ENCODE peak calls at places on chromosome 17, in nine cellular contexts. Y is cardiac fibroblast; M is esophagus squamous epithelium; V is activated CD8-positive, alpha-beta T cell treated with anti-CD3 and anti-CD28 coated beads for 36 hours; F is PC-9; E is MCF 10A; N is mucosa of descending colon; A is cardiac muscle cell; H is H9. C is an unnamed sample.
A peak's percentile ranks its signal among the peaks of the same experiment; 100 is the strongest.

GRCh38 chr17:51119415-51120356 is 982 bp downstream of the SPAG9 start:
- DNase-seq in N (peak; percentile 77), E (peak; percentile 52), V (peak; percentile 59), F (peak; percentile 45), Y (peak; percentile 51), A (peak; percentile 34), M (no peak), H (peak; percentile 77), C (peak; percentile 78)

GRCh38 chr17:79603771-79604170 is 7.1 kb downstream of the RBFOX3 start:
- DNase-seq in Y (no peak), V (no peak), M (no peak), E (no peak), A (no peak), H (no peak), N (no peak), F (no peak), C (no peak)

GRCh38 chr17:39671651-39672521 is 3.6 kb downstream of the PNMT start:
- DNase-seq in Y (peak; percentile 50), M (no peak), F (no peak), V (peak; percentile 34), A (peak; percentile 54), H (peak; percentile 86), E (peak; percentile 39), N (peak; percentile 72), C (peak; percentile 28)

GRCh38 chr17:17025621-17026020 is 16.6 kb upstream of the MPRIP start:
- DNase-seq in M (no peak), F (no peak), A (no peak), V (no peak), H (no peak), Y (no peak), E (no peak), N (peak; percentile 16), C (peak; percentile 58)

GRCh38 chr17:29154516-29155234 is 25.5 kb downstream of the MYO18A start:
- DNase-seq in E (peak; percentile 50), M (no peak), A (no peak), Y (no peak), F (peak; percentile 71), V (peak; percentile 44), H (no peak), N (no peak), C (no peak)

GRCh38 chr17:55576237-55576998 is 65.2 kb upstream of the SMIM36 start:
- DNase-seq in H (no peak), M (no peak), A (peak; percentile 76), V (no peak), Y (peak; percentile 66), F (no peak), E (peak; percentile 66), N (no peak), C (no peak)

GRCh38 chr17:17351356-17351891 is 48.3 kb downstream of the NT5M start:
- DNase-seq in V (no peak), A (no peak), M (no peak), N (no peak), Y (no peak), F (no peak), H (no peak), E (no peak), C (no peak)

GRCh38 chr17:50916026-50916707 is 50.0 kb upstream of the TOB1 start:
- DNase-seq in H (no peak), M (no peak), F (no peak), V (peak; percentile 62), Y (no peak), N (no peak), A (no peak), E (no peak), C (no peak)

GRCh38 chr17:49183801-49184200 is 26.6 kb downstream of the GNGT2 start:
- DNase-seq in H (no peak), Y (no peak), N (no peak), E (no peak), A (no peak), M (no peak), F (no peak), V (no peak), C (no peak)

GRCh38 chr17:42309142-42309541 is 20.8 kb downstream of the STAT5A start:
- DNase-seq in V (no peak), Y (no peak), F (no peak), N (no peak), M (no peak), H (no peak), A (no peak), E (no peak), C (no peak)

GRCh38 chr17:42312035-42312284 is 23.7 kb downstream of the STAT5A start:
- DNase-seq in V (no peak), F (no peak), N (no peak), H (no peak), E (no peak), Y (no peak), M (no peak), A (no peak), C (no peak)

GRCh38 chr17:42312285-42313130 is 24.2 kb downstream of the STAT5A start:
- DNase-seq in V (peak; percentile 94), E (peak; percentile 58), Y (peak; percentile 90), F (no peak), A (peak; percentile 90), M (no peak), N (peak; percentile 88), H (peak; percentile 96), C (peak; percentile 90)

GRCh38 chr17:42311240-42312034 is 23.1 kb downstream of the STAT5A start:
- DNase-seq in A (peak; percentile 98), M (no peak), H (peak; percentile 72), N (peak; percentile 85), Y (peak; percentile 97), F (no peak), E (no peak), V (peak; percentile 44), C (no peak)

DNA sequence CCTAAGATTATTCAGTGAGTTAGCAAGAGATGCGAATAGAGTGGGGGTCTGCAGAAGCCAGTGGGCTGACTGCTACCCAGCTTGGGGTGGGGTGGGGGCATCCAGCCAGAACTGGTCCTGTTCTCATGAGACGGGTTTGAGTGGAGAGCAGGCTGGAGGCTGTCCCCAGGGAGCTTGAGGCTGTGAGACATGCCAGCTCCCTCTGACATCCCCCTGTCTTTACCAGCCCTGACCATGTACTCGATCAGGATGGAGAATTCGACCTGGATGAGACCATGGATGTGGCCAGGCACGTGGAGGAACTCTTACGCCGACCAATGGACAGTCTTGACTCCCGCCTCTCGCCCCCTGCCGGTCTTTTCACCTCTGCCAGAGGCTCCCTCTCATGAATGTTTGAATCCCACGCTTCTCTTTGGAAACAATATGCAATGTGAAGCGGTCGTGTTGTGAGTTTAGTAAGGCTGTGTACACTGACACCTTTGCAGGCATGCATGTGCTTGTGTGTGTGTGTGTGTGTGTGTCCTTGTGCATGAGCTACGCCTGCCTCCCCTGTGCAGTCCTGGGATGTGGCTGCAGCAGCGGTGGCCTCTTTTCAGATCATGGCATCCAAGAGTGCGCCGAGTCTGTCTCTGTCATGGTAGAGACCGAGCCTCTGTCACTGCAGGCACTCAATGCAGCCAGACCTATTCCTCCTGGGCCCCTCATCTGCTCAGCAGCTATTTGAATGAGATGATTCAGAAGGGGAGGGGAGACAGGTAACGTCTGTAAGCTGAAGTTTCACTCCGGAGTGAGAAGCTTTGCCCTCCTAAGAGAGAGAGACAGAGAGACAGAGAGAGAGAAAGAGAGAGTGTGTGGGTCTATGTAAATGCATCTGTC is 22.2 kb downstream of the STAT5A start:
- DNase-seq in Y (no peak), V (peak; percentile 63), F (no peak), M (no peak), H (peak; percentile 68), E (no peak), N (no peak), A (no peak), C (no peak)
- TF ChIP-seq CTCF in Y (no peak), V (no peak), F (no peak), M (no peak), H (peak; percentile 42), E (no peak), N (no peak), A (peak; percentile 18), C (no peak)

DNA sequence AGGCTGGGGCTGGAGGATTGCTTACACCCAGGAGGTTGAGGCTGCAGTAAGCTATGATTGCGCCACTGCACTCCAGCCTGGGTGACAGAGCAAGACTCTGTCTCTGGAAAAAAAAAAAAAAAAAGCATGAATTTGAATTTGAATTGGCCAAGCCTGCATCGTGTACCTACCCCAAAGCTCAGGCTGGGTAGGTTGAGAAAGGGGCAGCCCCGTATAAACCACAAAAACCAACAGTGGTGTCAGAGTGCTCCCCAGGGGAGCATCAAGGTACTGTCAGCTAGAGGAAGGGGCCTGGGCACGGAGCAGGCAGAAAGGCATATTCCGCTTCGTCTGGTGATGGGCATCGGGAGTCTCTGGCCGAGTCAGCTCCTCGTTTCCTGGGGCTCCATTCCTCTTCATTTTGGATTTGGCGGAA is 40.9 kb downstream of the RAP1GAP2 start:
- DNase-seq in M (no peak), H (no peak), N (no peak), V (peak; percentile 72), E (no peak), F (no peak), A (no peak), Y (no peak), C (no peak)
- TF ChIP-seq CTCF in M (no peak), H (no peak), N (no peak), V (peak; percentile 47), E (no peak), F (no peak), A (no peak), Y (no peak), C (no peak)

GRCh38 chr17:67221062-67221998 is 23.7 kb downstream of the HELZ start:
- DNase-seq in Y (peak; percentile 78), M (no peak), H (no peak), E (peak; percentile 65), N (no peak), V (peak; percentile 49), F (no peak), A (peak; percentile 67), C (no peak)
- TF ChIP-seq CTCF in Y (peak; percentile 68), M (peak; percentile 19), H (peak; percentile 69), E (peak; percentile 47), N (no peak), V (peak; percentile 52), F (no peak), A (peak; percentile 61), C (no peak)

DNA sequence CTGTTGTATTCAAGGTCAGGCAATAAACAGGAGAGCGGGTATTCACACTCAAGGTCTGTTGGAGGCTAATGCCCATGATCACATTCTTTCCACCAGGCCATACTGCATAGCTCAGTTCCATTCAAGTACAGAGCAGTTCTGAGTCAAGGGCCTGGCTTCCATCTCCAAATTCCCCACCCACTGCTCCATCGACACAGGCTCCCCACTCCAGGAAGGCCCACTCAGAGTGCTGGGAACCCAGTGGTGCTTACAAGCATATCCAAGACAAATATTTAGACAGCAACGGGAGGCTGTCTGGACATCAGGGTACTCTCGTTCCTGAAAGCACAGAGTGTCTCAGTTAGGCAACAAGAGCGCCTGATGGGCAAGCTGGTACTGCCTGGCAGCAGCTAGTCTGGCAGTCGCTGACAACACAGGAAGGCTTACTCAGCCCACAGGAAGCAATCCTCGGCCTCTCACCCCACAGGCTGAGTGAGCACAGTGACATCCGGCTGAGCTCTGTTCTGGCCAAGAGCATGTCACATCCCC is 40.9 kb downstream of the RFFL start:
- DNase-seq in A (peak; percentile 84), M (peak; percentile 19), F (no peak), V (peak; percentile 88), H (no peak), N (peak; percentile 80), Y (peak; percentile 89), E (peak; percentile 79), C (no peak)
- TF ChIP-seq CTCF in A (peak; percentile 22), M (no peak), F (no peak), V (no peak), H (no peak), N (no peak), Y (peak; percentile 48), E (no peak), C (no peak)

C was measured in pancreas.